ENCODE peak calls at places on chromosomes 4 and X, in ten cellular contexts. I, X, K, S, R, L, D, J, T and N are unnamed samples.

GRCh38 chrX:40006025-40007017 is 91.4 kb downstream of the BCOR start:
- DNase-seq in R (no peak), I (peak; percentile 65), S (peak; percentile 16), T (no peak), K (no peak), J (no peak), X (peak; percentile 50), L (peak; percentile 85), D (no peak), N (peak; percentile 43)

GRCh38 chr4:68906238-68907137 is 45.1 kb downstream of the UGT2A3 start:
- DNase-seq in L (peak; percentile 77), I (no peak), D (no peak), T (no peak), S (peak; percentile 18), J (no peak), R (no peak), X (no peak), K (no peak), N (peak; percentile 58)

GRCh38 chr4:83569967-83570366 is 34.1 kb downstream of the GPAT3 start:
- DNase-seq in T (no peak), L (no peak), I (no peak), J (no peak), K (no peak), S (no peak), X (no peak), R (no peak), D (no peak), N (no peak)

GRCh38 chr4:97892596-97893266 is 250.5 kb downstream of the STPG2 start:
- DNase-seq in S (no peak), R (no peak), L (no peak), X (no peak), K (no peak), T (no peak), J (no peak), I (no peak), D (no peak), N (no peak)

GRCh38 chrX:130974323-130974722 is 71.3 kb upstream of the ENOX2 start:
- DNase-seq in X (peak; percentile 1), J (no peak), L (no peak), K (no peak), S (peak; percentile 70), R (no peak), I (no peak), T (peak; percentile 2), D (no peak), N (no peak)

GRCh38 chrX:427812-428725 is 41.4 kb upstream of the PPP2R3B start:
- DNase-seq in J (no peak), T (no peak), R (no peak), S (no peak), L (peak; percentile 78), X (no peak), I (no peak), D (no peak), K (no peak), N (no peak)

GRCh38 chrX:115023139-115023538 is 5.7 kb upstream of the IL13RA2 start:
- DNase-seq in T (peak; percentile 90), I (no peak), J (peak; percentile 43), S (peak; percentile 87), K (no peak), R (no peak), X (peak; percentile 70), L (no peak), D (no peak), N (peak; percentile 66)

GRCh38 chr4:1635452-1635851 is 48.7 kb downstream of the FAM53A start:
- DNase-seq in L (no peak), K (no peak), X (no peak), T (no peak), S (peak; percentile 30), R (no peak), J (no peak), D (no peak), I (no peak), N (no peak)

GRCh38 chrX:48683411-48683982 is at the start of gene WAS:
- DNase-seq in J (no peak), L (no peak), K (no peak), D (no peak), S (no peak), R (peak; percentile 49), X (no peak), T (no peak), I (no peak), N (peak; percentile 37)

GRCh38 chrX:48684134-48684533 is 535 bp downstream of the WAS start:
- DNase-seq in I (no peak), S (no peak), J (no peak), L (no peak), R (no peak), T (no peak), K (no peak), X (no peak), D (no peak), N (no peak)

GRCh38 chrX:48685416-48685815 is 1.8 kb downstream of the WAS start:
- DNase-seq in S (no peak), X (no peak), J (no peak), L (no peak), R (no peak), T (no peak), I (no peak), D (no peak), K (no peak), N (no peak)

GRCh38 chrX:48677456-48678030 is 6.1 kb upstream of the WAS start:
- DNase-seq in D (no peak), X (no peak), J (no peak), S (no peak), K (no peak), T (no peak), L (no peak), R (no peak), I (no peak), N (peak; percentile 69)

DNA sequence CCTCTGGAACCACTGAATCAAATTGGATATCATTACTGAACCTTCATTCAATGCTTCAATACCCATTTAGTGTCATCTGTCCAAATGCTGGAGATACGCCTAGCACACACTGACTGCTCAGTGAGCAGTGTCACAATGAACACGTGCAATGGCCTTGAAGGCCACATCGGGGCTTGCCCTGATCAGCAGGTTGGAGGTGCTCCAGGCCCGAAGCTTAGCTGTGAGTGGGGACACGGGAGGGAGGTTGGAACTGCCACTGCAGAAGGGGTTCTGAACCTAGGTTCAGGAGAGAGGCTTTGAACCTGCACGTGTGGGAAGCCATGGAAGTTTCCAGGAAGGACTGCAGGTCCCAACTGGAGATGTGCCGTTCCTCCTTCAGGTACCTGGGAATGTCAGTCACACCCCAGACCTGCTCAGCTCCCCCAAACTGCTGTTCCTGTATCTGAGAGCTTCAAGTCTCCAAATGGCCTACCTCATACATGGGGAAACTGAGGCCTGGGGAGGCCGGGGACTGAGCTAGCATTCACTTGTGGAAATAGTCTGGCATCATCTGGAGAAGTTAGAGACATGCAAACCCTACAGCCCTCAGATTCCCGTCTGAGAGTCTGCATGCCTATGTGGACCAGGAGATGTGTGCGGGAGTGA is 1.9 kb upstream of the WAS start:
- DNase-seq in J (no peak), T (no peak), X (no peak), K (no peak), R (no peak), S (no peak), I (no peak), L (no peak), D (no peak), N (no peak)
- H3K4me1 ChIP-seq in J (no peaks in the 10 kb centered on the region), T (no peaks in the 10 kb centered on the region), X (no peaks in the 10 kb centered on the region), K (no peaks in the 10 kb centered on the region), R (peaks cover 30% of the 10 kb centered on the region), S (no peaks in the 10 kb centered on the region), I (no peaks in the 10 kb centered on the region), L (no peaks in the 10 kb centered on the region), D (peaks cover 3% of the 10 kb centered on the region), N (no peaks in the 10 kb centered on the region)

DNA sequence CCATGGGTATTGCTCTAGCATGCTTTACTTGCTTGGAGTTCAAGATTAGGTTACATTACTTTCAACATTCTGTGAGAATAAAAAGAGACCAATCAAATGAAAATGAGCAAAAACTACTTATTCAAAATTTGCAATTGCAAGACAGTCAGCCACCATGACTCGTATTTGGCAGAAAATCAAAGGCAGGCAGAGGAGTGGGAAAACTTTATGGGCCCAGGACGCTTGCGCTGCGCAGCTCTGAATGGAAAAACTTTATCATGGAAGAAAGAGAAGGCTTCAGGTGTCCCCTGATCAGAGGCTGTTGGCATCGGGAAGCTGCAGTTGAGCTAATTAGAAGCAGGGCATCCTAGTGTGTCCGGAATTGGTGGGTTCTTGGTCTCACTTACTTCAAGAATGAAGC is 250.6 kb downstream of the USP46 start:
- DNase-seq in I (no peak), L (no peak), T (no peak), K (no peak), D (no peak), R (no peak), X (no peak), J (no peak), S (no peak), N (no peak)
- H3K4me3 ChIP-seq in I (no peak overlapping the region), L (no peak overlapping the region), T (no peak overlapping the region), K (no peak overlapping the region), D (no peak overlapping the region), R (no peak overlapping the region), X (no peak overlapping the region), J (no peak overlapping the region), S (no peak overlapping the region), N (no peak overlapping the region)

GRCh38 chr4:108395786-108396185 is 224.6 kb upstream of the RPL34 start:
- DNase-seq in J (no peak), I (no peak), T (no peak), S (no peak), X (no peak), R (no peak), L (no peak), K (no peak), D (no peak), N (no peak)
- H3K4me1 ChIP-seq in J (no peaks in the 10 kb centered on the region), I (no peaks in the 10 kb centered on the region), T (no peaks in the 10 kb centered on the region), S (no peaks in the 10 kb centered on the region), X (peaks cover 10% of the 10 kb centered on the region), R (no peaks in the 10 kb centered on the region), L (peaks cover 4% of the 10 kb centered on the region), K (no peaks in the 10 kb centered on the region), D (no peaks in the 10 kb centered on the region), N (no peaks in the 10 kb centered on the region)

GRCh38 chr4:124275-125081 is at the start of gene ZNF718:
- DNase-seq in S (peak; percentile 97), X (peak; percentile 98), J (peak; percentile 92), K (peak; percentile 95), R (peak; percentile 93), I (peak; percentile 95), D (peak; percentile 97), L (peak; percentile 99), T (peak; percentile 97), N (peak; percentile 98)

GRCh38 chr4:116499-116898 is 7.8 kb upstream of the ZNF718 start:
- DNase-seq in L (no peak), X (no peak), S (no peak), J (no peak), I (no peak), K (no peak), D (no peak), T (no peak), R (no peak), N (no peak)

GRCh38 chr4:125085-125820 is 952 bp downstream of the ZNF718 start:
- DNase-seq in L (peak; percentile 84), D (no peak), J (peak; percentile 31), K (peak; percentile 18), S (peak; percentile 52), I (peak; percentile 42), T (peak; percentile 17), X (peak; percentile 37), R (peak; percentile 1), N (peak; percentile 58)

GRCh38 chr4:121408-122084 is 2.8 kb upstream of the ZNF718 start:
- DNase-seq in J (no peak), S (no peak), R (peak; percentile 23), L (no peak), D (no peak), X (no peak), T (no peak), K (no peak), I (no peak), N (peak; percentile 18)

DNA sequence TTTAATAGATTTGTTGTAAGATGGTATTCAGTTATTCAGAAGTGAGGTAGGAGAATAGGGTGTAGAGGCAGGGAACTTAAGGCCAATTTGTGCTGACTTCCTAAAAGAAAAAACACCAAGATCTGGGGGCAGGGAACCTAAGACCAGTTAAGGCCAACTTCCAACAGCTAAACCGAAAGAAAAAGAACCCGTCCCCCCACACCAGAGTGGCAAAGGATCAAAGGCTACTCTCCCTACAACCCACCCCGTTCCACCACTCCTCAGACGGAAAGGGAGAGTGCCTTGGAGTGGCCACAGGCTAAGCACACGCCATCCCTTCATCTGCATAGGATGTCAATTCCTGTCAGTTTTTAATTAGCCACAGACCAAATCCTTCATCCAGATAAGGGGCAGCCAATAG is 3.7 kb upstream of the ZNF718 start:
- DNase-seq in J (no peak), K (no peak), T (no peak), S (no peak), X (no peak), R (no peak), L (no peak), D (no peak), I (no peak), N (no peak)
- H3K4me3 ChIP-seq in J (no peak overlapping the region), K (no peak overlapping the region), T (no peak overlapping the region), S (no peak overlapping the region), X (no peak overlapping the region), R (peak overlapping the region; percentile 45), L (no peak overlapping the region), D (no peak overlapping the region), I (no peak overlapping the region), N (no peak overlapping the region)